ENCODE peak calls at places on chromosomes 5 and 9, in five cellular contexts. One of them, this sample, is unnamed.

GRCh38 chr5:28750236-28750635 is 1711.8 kb upstream of the CDH9 start:
- DNase-seq in psoas muscle: no peak
- DNase-seq in fibroblast of lung: peak; percentile 50
- DNase-seq in tibial nerve: no peak
- DNase-seq in esophagus squamous epithelium: no peak
- DNase-seq in this sample: no peak

GRCh38 chr9:130624154-130624553 is 40.2 kb upstream of the PRDM12 start:
- DNase-seq in psoas muscle: no peak
- DNase-seq in esophagus squamous epithelium: no peak
- DNase-seq in fibroblast of lung: no peak
- DNase-seq in tibial nerve: no peak
- DNase-seq in this sample: no peak

GRCh38 chr9:134837529-134837928 is 43.1 kb upstream of the FCN2 start:
- DNase-seq in fibroblast of lung: peak; percentile 65
- DNase-seq in psoas muscle: no peak
- DNase-seq in tibial nerve: no peak
- DNase-seq in esophagus squamous epithelium: no peak
- DNase-seq in this sample: no peak

GRCh38 chr5:167688731-167689130 is 602.7 kb upstream of the WWC1 start:
- DNase-seq in psoas muscle: no peak
- DNase-seq in tibial nerve: no peak
- DNase-seq in fibroblast of lung: peak; percentile 68
- DNase-seq in esophagus squamous epithelium: no peak
- DNase-seq in this sample: no peak

GRCh38 chr9:7186175-7186574 is 428.4 kb downstream of the KDM4C start:
- DNase-seq in fibroblast of lung: no peak
- DNase-seq in psoas muscle: no peak
- DNase-seq in esophagus squamous epithelium: no peak
- DNase-seq in tibial nerve: no peak
- DNase-seq in this sample: no peak

GRCh38 chr5:72427488-72428437 is 79.4 kb downstream of the ZNF366 start:
- DNase-seq in esophagus squamous epithelium: no peak
- DNase-seq in psoas muscle: no peak
- DNase-seq in fibroblast of lung: peak; percentile 70
- DNase-seq in tibial nerve: no peak
- DNase-seq in this sample: no peak

GRCh38 chr5:77230727-77231469 is 20.4 kb downstream of the PDE8B start:
- DNase-seq in esophagus squamous epithelium: no peak
- DNase-seq in psoas muscle: no peak
- DNase-seq in tibial nerve: no peak
- DNase-seq in fibroblast of lung: no peak
- DNase-seq in this sample: no peak

GRCh38 chr5:3317051-3317795 is 278.4 kb upstream of the IRX1 start:
- DNase-seq in esophagus squamous epithelium: no peak
- DNase-seq in tibial nerve: no peak
- DNase-seq in fibroblast of lung: peak; percentile 41
- DNase-seq in psoas muscle: no peak
- DNase-seq in this sample: no peak

GRCh38 chr5:150131978-150132694 is 23.5 kb downstream of the PDGFRB start:
- DNase-seq in fibroblast of lung: no peak
- DNase-seq in tibial nerve: peak; percentile 55
- DNase-seq in esophagus squamous epithelium: no peak
- DNase-seq in psoas muscle: no peak
- DNase-seq in this sample: no peak

GRCh38 chr5:9194509-9194908 is 351.4 kb downstream of the SEMA5A start:
- DNase-seq in tibial nerve: no peak
- DNase-seq in fibroblast of lung: peak; percentile 83
- DNase-seq in psoas muscle: no peak
- DNase-seq in esophagus squamous epithelium: no peak
- DNase-seq in this sample: no peak

GRCh38 chr9:109010676-109011655 is 2.3 kb downstream of the CTNNAL1 start:
- DNase-seq in esophagus squamous epithelium: no peak
- DNase-seq in psoas muscle: no peak
- DNase-seq in tibial nerve: no peak
- DNase-seq in fibroblast of lung: peak; percentile 81
- DNase-seq in this sample: no peak

GRCh38 chr9:17905356-17906203 is 326.7 kb downstream of the SH3GL2 start:
- DNase-seq in fibroblast of lung: no peak
- DNase-seq in esophagus squamous epithelium: no peak
- DNase-seq in psoas muscle: no peak
- DNase-seq in tibial nerve: no peak
- DNase-seq in this sample: no peak

GRCh38 chr9:17907780-17908513 is 329.1 kb downstream of the SH3GL2 start:
- DNase-seq in esophagus squamous epithelium: no peak
- DNase-seq in fibroblast of lung: no peak
- DNase-seq in tibial nerve: no peak
- DNase-seq in psoas muscle: no peak
- DNase-seq in this sample: no peak

GRCh38 chr9:17900604-17901003 is 321.7 kb downstream of the SH3GL2 start:
- DNase-seq in fibroblast of lung: no peak
- DNase-seq in tibial nerve: no peak
- DNase-seq in esophagus squamous epithelium: no peak
- DNase-seq in psoas muscle: no peak
- DNase-seq in this sample: no peak

GRCh38 chr9:17906841-17907779 is 328.2 kb downstream of the SH3GL2 start:
- DNase-seq in tibial nerve: no peak
- DNase-seq in fibroblast of lung: no peak
- DNase-seq in esophagus squamous epithelium: no peak
- DNase-seq in psoas muscle: peak; percentile 43
- DNase-seq in this sample: no peak

GRCh38 chr9:17906204-17906840 is 327.5 kb downstream of the SH3GL2 start:
- DNase-seq in psoas muscle: peak; percentile 44
- DNase-seq in esophagus squamous epithelium: no peak
- DNase-seq in tibial nerve: no peak
- DNase-seq in fibroblast of lung: no peak
- DNase-seq in this sample: no peak
- H3K4me3 ChIP-seq in psoas muscle: peak overlapping the region; percentile 13
- H3K4me3 ChIP-seq in esophagus squamous epithelium: peak overlapping the region; percentile 23
- H3K4me3 ChIP-seq in tibial nerve: peak overlapping the region; percentile 49
- H3K4me3 ChIP-seq in fibroblast of lung: no peak overlapping the region
- H3K4me3 ChIP-seq in this sample: peak overlapping the region; percentile 60

DNA sequence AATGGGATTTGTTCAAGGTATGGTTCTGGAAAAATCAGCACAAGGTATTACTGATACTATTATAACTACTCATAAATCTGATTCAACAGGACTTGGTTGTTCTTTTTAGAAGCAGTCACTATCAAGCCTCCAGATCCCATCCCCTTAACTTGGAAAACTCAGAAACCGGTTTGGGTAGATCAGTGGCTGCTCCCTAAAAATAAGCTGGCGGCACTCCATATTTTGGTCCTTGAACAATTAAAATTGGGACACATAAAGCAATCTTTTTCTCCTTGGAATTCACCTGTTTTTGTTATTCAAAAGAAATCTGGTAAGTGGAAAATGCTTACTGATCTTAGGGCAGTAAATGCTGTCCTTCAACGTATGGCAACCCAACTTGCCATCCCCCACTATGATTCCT is 104.2 kb downstream of the SYK start:
- DNase-seq in psoas muscle: no peak
- DNase-seq in esophagus squamous epithelium: no peak
- DNase-seq in tibial nerve: no peak
- DNase-seq in fibroblast of lung: no peak
- DNase-seq in this sample: no peak
- H3K4me1 ChIP-seq in psoas muscle: no peaks in the 10 kb centered on the region
- H3K4me1 ChIP-seq in esophagus squamous epithelium: no peaks in the 10 kb centered on the region
- H3K4me1 ChIP-seq in tibial nerve: no peaks in the 10 kb centered on the region
- H3K4me1 ChIP-seq in fibroblast of lung: no peaks in the 10 kb centered on the region
- H3K4me1 ChIP-seq in this sample: peaks cover under 1% of the 10 kb centered on the region

GRCh38 chr9:27393054-27393846 is 96.3 kb upstream of the EQTN start:
- DNase-seq in tibial nerve: no peak
- DNase-seq in psoas muscle: no peak
- DNase-seq in fibroblast of lung: no peak
- DNase-seq in esophagus squamous epithelium: no peak
- DNase-seq in this sample: no peak
- H3K4me3 ChIP-seq in tibial nerve: no peak overlapping the region
- H3K4me3 ChIP-seq in psoas muscle: no peak overlapping the region
- H3K4me3 ChIP-seq in fibroblast of lung: no peak overlapping the region
- H3K4me3 ChIP-seq in esophagus squamous epithelium: no peak overlapping the region
- H3K4me3 ChIP-seq in this sample: no peak overlapping the region

DNA sequence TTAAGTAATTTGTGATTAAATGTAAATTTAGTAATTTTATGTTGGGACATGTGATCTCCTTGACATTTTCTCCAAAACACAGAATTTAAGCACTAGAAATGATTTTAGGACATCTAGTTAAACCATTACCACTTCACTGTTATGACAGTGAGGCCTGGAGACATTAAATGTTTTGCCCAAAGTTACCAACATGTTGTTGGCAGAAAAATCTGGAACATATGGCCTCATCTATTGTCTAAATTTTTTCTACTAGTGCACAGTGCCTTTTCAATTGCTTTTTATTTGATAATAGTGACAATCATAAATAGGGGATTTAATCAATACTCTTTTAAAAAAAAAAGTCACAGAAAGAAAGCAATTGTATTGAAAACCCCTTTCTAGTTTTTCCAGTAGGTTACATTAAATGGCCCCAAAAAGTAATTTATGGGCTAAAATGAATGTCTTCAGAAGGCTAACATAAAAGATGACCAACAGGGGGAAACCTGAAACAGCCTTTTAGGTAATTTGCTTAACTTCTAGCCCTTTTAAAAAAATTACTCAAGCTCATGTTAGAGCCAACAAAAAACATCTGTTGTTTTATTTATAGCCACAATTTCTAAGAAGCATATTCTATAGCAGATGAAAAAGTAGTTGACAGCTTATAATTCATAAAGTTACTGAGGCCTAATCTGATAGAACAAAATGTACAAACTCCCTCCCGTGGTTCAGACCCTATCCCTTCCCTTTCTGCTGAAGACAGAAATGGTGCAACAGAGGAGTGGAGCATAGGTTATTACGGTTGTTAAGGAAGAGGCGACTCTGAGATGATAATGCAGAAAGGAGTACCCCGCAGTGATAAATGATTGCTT is 45.8 kb downstream of the PIK3R1 start:
- DNase-seq in tibial nerve: no peak
- DNase-seq in esophagus squamous epithelium: no peak
- DNase-seq in psoas muscle: no peak
- DNase-seq in fibroblast of lung: peak; percentile 51
- DNase-seq in this sample: no peak
- H3K4me1 ChIP-seq in tibial nerve: no peaks in the 10 kb centered on the region
- H3K4me1 ChIP-seq in esophagus squamous epithelium: peaks cover 27% of the 10 kb centered on the region
- H3K4me1 ChIP-seq in psoas muscle: peaks cover 89% of the 10 kb centered on the region
- H3K4me1 ChIP-seq in fibroblast of lung: peaks cover 24% of the 10 kb centered on the region
- H3K4me1 ChIP-seq in this sample: peaks cover 100% of the 10 kb centered on the region

GRCh38 chr5:181217805-181218065 is 5.3 kb upstream of the TRIM41 start:
- DNase-seq in psoas muscle: no peak
- DNase-seq in tibial nerve: no peak
- DNase-seq in esophagus squamous epithelium: no peak
- DNase-seq in fibroblast of lung: no peak
- DNase-seq in this sample: no peak

GRCh38 chr5:181220178-181220515 is 2.9 kb upstream of the TRIM41 start:
- DNase-seq in esophagus squamous epithelium: no peak
- DNase-seq in tibial nerve: no peak
- DNase-seq in psoas muscle: no peak
- DNase-seq in fibroblast of lung: no peak
- DNase-seq in this sample: no peak

GRCh38 chr5:181219262-181220177 is 3.6 kb upstream of the TRIM41 start:
- DNase-seq in fibroblast of lung: no peak
- DNase-seq in tibial nerve: no peak
- DNase-seq in esophagus squamous epithelium: no peak
- DNase-seq in psoas muscle: no peak
- DNase-seq in this sample: no peak

GRCh38 chr5:181217111-181217804 is 5.8 kb upstream of the TRIM41 start:
- DNase-seq in psoas muscle: peak; percentile 75
- DNase-seq in esophagus squamous epithelium: no peak
- DNase-seq in tibial nerve: peak; percentile 31
- DNase-seq in fibroblast of lung: peak; percentile 58
- DNase-seq in this sample: peak; percentile 53

DNA sequence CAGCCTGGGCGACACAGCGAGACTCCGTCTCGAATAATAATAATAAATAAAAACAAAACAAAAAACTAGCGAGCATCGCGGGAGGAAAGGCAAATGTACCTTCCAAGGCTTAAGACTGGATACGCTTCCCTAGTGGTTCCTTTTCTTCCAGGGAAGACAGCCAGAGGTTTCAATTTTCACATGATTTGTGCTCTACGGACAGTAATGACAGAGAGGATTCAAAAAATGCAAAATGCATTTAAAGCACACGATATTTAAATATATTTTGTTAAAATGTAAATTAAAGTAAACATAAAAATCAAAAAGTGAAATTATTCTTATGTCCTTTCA is 4.3 kb upstream of the TRIM41 start:
- DNase-seq in fibroblast of lung: no peak
- DNase-seq in psoas muscle: no peak
- DNase-seq in tibial nerve: no peak
- DNase-seq in esophagus squamous epithelium: no peak
- DNase-seq in this sample: no peak
- H3K4me3 ChIP-seq in fibroblast of lung: peak overlapping the region; percentile 45
- H3K4me3 ChIP-seq in psoas muscle: peak overlapping the region; percentile 66
- H3K4me3 ChIP-seq in tibial nerve: peak overlapping the region; percentile 59
- H3K4me3 ChIP-seq in esophagus squamous epithelium: peak overlapping the region; percentile 10
- H3K4me3 ChIP-seq in this sample: peak overlapping the region; percentile 72

GRCh38 chr5:98934581-98934980 is 5.8 kb upstream of the CHD1 start:
- DNase-seq in tibial nerve: no peak
- DNase-seq in psoas muscle: no peak
- DNase-seq in fibroblast of lung: peak; percentile 49
- DNase-seq in esophagus squamous epithelium: no peak
- DNase-seq in this sample: no peak
- H3K4me1 ChIP-seq in tibial nerve: no peaks in the 10 kb centered on the region
- H3K4me1 ChIP-seq in psoas muscle: peaks cover 88% of the 10 kb centered on the region
- H3K4me1 ChIP-seq in fibroblast of lung: no peaks in the 10 kb centered on the region
- H3K4me1 ChIP-seq in esophagus squamous epithelium: no peaks in the 10 kb centered on the region
- H3K4me1 ChIP-seq in this sample: peaks cover 96% of the 10 kb centered on the region

GRCh38 chr9:4145482-4145881 is 154.4 kb downstream of the GLIS3 start:
- DNase-seq in fibroblast of lung: no peak
- DNase-seq in esophagus squamous epithelium: no peak
- DNase-seq in tibial nerve: no peak
- DNase-seq in psoas muscle: no peak
- DNase-seq in this sample: no peak
- H3K4me3 ChIP-seq in fibroblast of lung: no peak overlapping the region
- H3K4me3 ChIP-seq in esophagus squamous epithelium: no peak overlapping the region
- H3K4me3 ChIP-seq in tibial nerve: no peak overlapping the region
- H3K4me3 ChIP-seq in psoas muscle: no peak overlapping the region
- H3K4me3 ChIP-seq in this sample: no peak overlapping the region

This sample was measured in left ventricle myocardium inferior.